ENCODE peak calls at places on chromosomes 7 and 10, in five cellular contexts. T is GM20000; D is activated naive CD4-positive, alpha-beta T cell treated with Interleukin-2 at 50 U/mL for 16 hours; R is stimulated activated CD4-positive, alpha-beta T cell treated with anti-CD3 and anti-CD28 coated beads, Interleukin-2, amount 100 ng/mL, for 24 hours; O is NCI-H1092 treated with DMSO at 0.1 percent for 48 hours. K is an unnamed sample.

GRCh38 chr10:8130973-8131911 is 76.8 kb downstream of the GATA3 start:
- DNase-seq in T (peak; percentile 20), D (peak; percentile 48), R (peak; percentile 45), O (no peak), K (no peak)

GRCh38 chr10:42977032-42977416 is 99.8 kb upstream of the RET start:
- DNase-seq in T (no peak), D (no peak), R (no peak), O (no peak), K (no peak)

GRCh38 chr7:79091661-79092060 is 361.8 kb downstream of the MAGI2 start:
- DNase-seq in T (no peak), D (no peak), R (no peak), O (no peak), K (no peak)

GRCh38 chr10:122468923-122469781 is 7.8 kb downstream of the HTRA1 start:
- DNase-seq in T (no peak), D (no peak), R (no peak), O (no peak), K (peak; percentile 89)

GRCh38 chr7:40199076-40199802 is 64.4 kb downstream of the SUGCT start:
- DNase-seq in T (no peak), D (no peak), R (no peak), O (no peak), K (peak; percentile 77)

GRCh38 chr7:70134029-70134445 is 535.8 kb downstream of the AUTS2 start:
- DNase-seq in T (no peak), D (no peak), R (no peak), O (no peak), K (no peak)

GRCh38 chr7:151014950-151015349 is 9.3 kb downstream of the ATG9B start:
- DNase-seq in T (no peak), D (no peak), R (no peak), O (no peak), K (no peak)

GRCh38 chr10:104501449-104501848 is 139.6 kb upstream of the SORCS3 start:
- DNase-seq in T (no peak), D (no peak), R (no peak), O (no peak), K (no peak)

GRCh38 chr7:54788664-54789063 is 29.7 kb upstream of the SEC61G start:
- DNase-seq in T (peak; percentile 48), D (peak; percentile 8), R (peak; percentile 22), O (peak; percentile 73), K (peak; percentile 87)

GRCh38 chr10:111128331-111129167 is 51.7 kb downstream of the ADRA2A start:
- DNase-seq in T (no peak), D (no peak), R (no peak), O (no peak), K (peak; percentile 38)

GRCh38 chr10:60820093-60820769 is 42.0 kb downstream of the CDK1 start:
- DNase-seq in T (peak; percentile 11), D (no peak), R (no peak), O (no peak), K (peak; percentile 25)